ENCODE peak calls at places on chromosome 18, in ten cellular contexts. Z is PC-3, J is GM23338, L is mammary epithelial cell, H is GM12878, D is hepatocyte, O is fibroblast of lung, N is MM.1S, X is HCT116, A is GM23248. G is an unnamed sample.

GRCh38 chr18:35733419-35733818 is 151.9 kb downstream of the GALNT1 start:
- DNase-seq in Z (no peak), J (no peak), L (no peak), H (no peak), D (no peak), O (no peak), N (no peak), X (no peak), A (no peak), G (no peak)

GRCh38 chr18:22676423-22676822 is 256.7 kb upstream of the RBBP8 start:
- DNase-seq in Z (peak), J (no peak), L (peak), H (no peak), D (no peak), O (peak), N (no peak), X (no peak), A (peak), G (no peak)

GRCh38 chr18:32530947-32531651 is 60.4 kb upstream of the GAREM1 start:
- DNase-seq in Z (peak), J (no peak), L (peak), H (no peak), D (peak), O (peak), N (peak), X (no peak), A (peak), G (peak)

GRCh38 chr18:52499646-52500045 is 159.6 kb downstream of the DCC start:
- DNase-seq in Z (peak), J (no peak), L (no peak), H (no peak), D (peak), O (no peak), N (no peak), X (no peak), A (no peak), G (no peak)

GRCh38 chr18:58787750-58788149 is 76.9 kb upstream of the ZNF532 start:
- DNase-seq in Z (no peak), J (no peak), L (no peak), H (no peak), D (no peak), O (no peak), N (no peak), X (no peak), A (no peak), G (no peak)

GRCh38 chr18:79402977-79403722 is 7.4 kb downstream of the NFATC1 start:
- DNase-seq in Z (peak), J (no peak), L (peak), H (no peak), D (no peak), O (no peak), N (no peak), X (no peak), A (peak), G (no peak)

GRCh38 chr18:55097406-55098170 is 138.3 kb upstream of the CCDC68 start:
- DNase-seq in Z (no peak), J (no peak), L (no peak), H (no peak), D (peak), O (peak), N (no peak), X (no peak), A (peak), G (no peak)

GRCh38 chr18:29753379-29753778 is 1289.2 kb downstream of the DSC3 start:
- DNase-seq in Z (peak), J (no peak), L (peak), H (no peak), D (no peak), O (no peak), N (no peak), X (no peak), A (peak), G (no peak)

GRCh38 chr18:24278591-24278990 is 119.0 kb downstream of the OSBPL1A start:
- DNase-seq in Z (no peak), J (no peak), L (no peak), H (no peak), D (no peak), O (no peak), N (no peak), X (no peak), A (no peak), G (no peak)

GRCh38 chr18:69444221-69444620 is 43.5 kb downstream of the DOK6 start:
- DNase-seq in Z (no peak), J (no peak), L (no peak), H (no peak), D (no peak), O (peak), N (no peak), X (no peak), A (peak), G (no peak)

GRCh38 chr18:52747869-52748268 is 407.9 kb downstream of the DCC start:
- DNase-seq in Z (no peak), J (no peak), L (no peak), H (no peak), D (no peak), O (no peak), N (no peak), X (no peak), A (no peak), G (no peak)

GRCh38 chr18:6294119-6294784 is 120.5 kb downstream of the L3MBTL4 start:
- DNase-seq in Z (no peak), J (no peak), L (no peak), H (no peak), D (no peak), O (no peak), N (peak), X (no peak), A (no peak), G (no peak)

GRCh38 chr18:79613186-79613931 is 66.2 kb upstream of the CTDP1 start:
- DNase-seq in Z (no peak), J (no peak), L (no peak), H (no peak), D (no peak), O (no peak), N (no peak), X (no peak), A (no peak), G (no peak)

GRCh38 chr18:23137788-23138216 is 2.5 kb downstream of the CABLES1 start:
- DNase-seq in Z (no peak), J (no peak), L (no peak), H (no peak), D (no peak), O (no peak), N (peak), X (no peak), A (no peak), G (no peak)

GRCh38 chr18:8744656-8745055 is 39.3 kb downstream of the MTCL1 start:
- DNase-seq in Z (no peak), J (no peak), L (no peak), H (no peak), D (no peak), O (no peak), N (no peak), X (no peak), A (no peak), G (no peak)

GRCh38 chr18:8705941-8706544 is 687 bp downstream of the MTCL1 start:
- DNase-seq in Z (peak), J (peak), L (peak), H (no peak), D (peak), O (no peak), N (peak), X (no peak), A (peak), G (no peak)

GRCh38 chr18:13611058-13611615 is 115.2 kb downstream of the FAM210A start:
- DNase-seq in Z (no peak), J (peak), L (no peak), H (no peak), D (peak), O (peak), N (peak), X (no peak), A (peak), G (no peak)

GRCh38 chr18:79400091-79400590 is 4.4 kb downstream of the NFATC1 start:
- DNase-seq in Z (peak), J (no peak), L (no peak), H (no peak), D (peak), O (peak), N (peak), X (no peak), A (peak), G (no peak)

GRCh38 chr18:43277164-43277600 is at the start of gene SYT4:
- DNase-seq in Z (peak), J (peak), L (peak), H (no peak), D (peak), O (peak), N (no peak), X (no peak), A (peak), G (no peak)

GRCh38 chr18:32767400-32767799 is 5.4 kb downstream of the KLHL14 start:
- DNase-seq in Z (no peak), J (no peak), L (no peak), H (no peak), D (no peak), O (no peak), N (no peak), X (no peak), A (no peak), G (no peak)

GRCh38 chr18:79657342-79657996 is 22.1 kb upstream of the CTDP1 start:
- DNase-seq in Z (peak), J (peak), L (peak), H (no peak), D (no peak), O (no peak), N (no peak), X (no peak), A (no peak), G (no peak)

GRCh38 chr18:23539298-23539697 is 36.0 kb downstream of the RMC1 start:
- DNase-seq in Z (no peak), J (no peak), L (no peak), H (no peak), D (no peak), O (no peak), N (no peak), X (no peak), A (no peak), G (no peak)

GRCh38 chr18:13570216-13570615 is 156.1 kb downstream of the FAM210A start:
- DNase-seq in Z (no peak), J (no peak), L (no peak), H (no peak), D (no peak), O (no peak), N (no peak), X (no peak), A (no peak), G (no peak)

GRCh38 chr18:74947417-74947816 is 261.5 kb downstream of the PTGR3 start:
- DNase-seq in Z (no peak), J (peak), L (no peak), H (no peak), D (no peak), O (no peak), N (no peak), X (no peak), A (no peak), G (no peak)

GRCh38 chr18:74945774-74946545 is 263.0 kb downstream of the PTGR3 start:
- DNase-seq in Z (peak), J (no peak), L (no peak), H (no peak), D (no peak), O (no peak), N (no peak), X (no peak), A (peak), G (no peak)

GRCh38 chr18:74944676-74945075 is 264.3 kb downstream of the PTGR3 start:
- DNase-seq in Z (peak), J (no peak), L (no peak), H (no peak), D (no peak), O (no peak), N (no peak), X (no peak), A (no peak), G (no peak)

GRCh38 chr18:74947875-74948274 is 261.1 kb downstream of the PTGR3 start:
- DNase-seq in Z (no peak), J (peak), L (no peak), H (no peak), D (no peak), O (no peak), N (no peak), X (no peak), A (no peak), G (no peak)

DNA sequence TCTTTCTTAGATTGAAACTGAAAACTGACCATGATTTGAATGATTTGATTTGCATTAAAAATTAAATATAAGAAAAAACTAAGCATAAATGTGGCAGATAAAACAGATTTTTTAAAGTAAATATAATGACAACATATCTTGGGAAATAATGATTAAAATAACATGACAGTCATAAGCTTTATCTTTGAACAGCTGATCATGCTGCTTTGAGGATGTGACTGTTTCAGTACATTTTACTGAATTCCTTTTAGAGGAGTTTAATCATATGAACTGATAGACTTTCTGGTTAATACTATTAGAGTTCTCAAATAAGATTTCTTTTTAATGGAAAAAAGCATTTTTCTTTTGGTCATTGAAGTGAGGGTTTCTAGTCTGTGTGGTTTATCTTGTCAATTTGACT is 262.3 kb downstream of the PTGR3 start:
- DNase-seq in Z (peak), J (no peak), L (no peak), H (no peak), D (no peak), O (no peak), N (no peak), X (no peak), A (peak), G (no peak)
- H3K4me3 ChIP-seq in Z (no peak), J (no peak), L (no peak), H (no peak), D (no peak), O (no peak), N (no peak), X (no peak), A (no peak), G (no peak)

GRCh38 chr18:10131783-10132381 is 218.1 kb downstream of the VAPA start:
- DNase-seq in Z (no peak), J (peak), L (no peak), H (no peak), D (peak), O (no peak), N (no peak), X (no peak), A (peak), G (no peak)

GRCh38 chr18:10127721-10128120 is 213.9 kb downstream of the VAPA start:
- DNase-seq in Z (no peak), J (no peak), L (no peak), H (no peak), D (no peak), O (no peak), N (no peak), X (no peak), A (no peak), G (no peak)

GRCh38 chr18:10130626-10131025 is 216.8 kb downstream of the VAPA start:
- DNase-seq in Z (no peak), J (no peak), L (no peak), H (no peak), D (no peak), O (no peak), N (no peak), X (no peak), A (no peak), G (no peak)

GRCh38 chr18:10131036-10131774 is 217.4 kb downstream of the VAPA start:
- DNase-seq in Z (no peak), J (peak), L (no peak), H (no peak), D (peak), O (no peak), N (no peak), X (no peak), A (no peak), G (no peak)

GRCh38 chr18:10128906-10129305 is 215.1 kb downstream of the VAPA start:
- DNase-seq in Z (no peak), J (no peak), L (no peak), H (no peak), D (peak), O (no peak), N (no peak), X (no peak), A (peak), G (no peak)
- H2AFZ ChIP-seq in Z (no peak), J (no peak), L (no peak), H (no peak), D (no peak), O (no peak), N (no peak), X (no peak), A (no peak), G (no peak)

DNA sequence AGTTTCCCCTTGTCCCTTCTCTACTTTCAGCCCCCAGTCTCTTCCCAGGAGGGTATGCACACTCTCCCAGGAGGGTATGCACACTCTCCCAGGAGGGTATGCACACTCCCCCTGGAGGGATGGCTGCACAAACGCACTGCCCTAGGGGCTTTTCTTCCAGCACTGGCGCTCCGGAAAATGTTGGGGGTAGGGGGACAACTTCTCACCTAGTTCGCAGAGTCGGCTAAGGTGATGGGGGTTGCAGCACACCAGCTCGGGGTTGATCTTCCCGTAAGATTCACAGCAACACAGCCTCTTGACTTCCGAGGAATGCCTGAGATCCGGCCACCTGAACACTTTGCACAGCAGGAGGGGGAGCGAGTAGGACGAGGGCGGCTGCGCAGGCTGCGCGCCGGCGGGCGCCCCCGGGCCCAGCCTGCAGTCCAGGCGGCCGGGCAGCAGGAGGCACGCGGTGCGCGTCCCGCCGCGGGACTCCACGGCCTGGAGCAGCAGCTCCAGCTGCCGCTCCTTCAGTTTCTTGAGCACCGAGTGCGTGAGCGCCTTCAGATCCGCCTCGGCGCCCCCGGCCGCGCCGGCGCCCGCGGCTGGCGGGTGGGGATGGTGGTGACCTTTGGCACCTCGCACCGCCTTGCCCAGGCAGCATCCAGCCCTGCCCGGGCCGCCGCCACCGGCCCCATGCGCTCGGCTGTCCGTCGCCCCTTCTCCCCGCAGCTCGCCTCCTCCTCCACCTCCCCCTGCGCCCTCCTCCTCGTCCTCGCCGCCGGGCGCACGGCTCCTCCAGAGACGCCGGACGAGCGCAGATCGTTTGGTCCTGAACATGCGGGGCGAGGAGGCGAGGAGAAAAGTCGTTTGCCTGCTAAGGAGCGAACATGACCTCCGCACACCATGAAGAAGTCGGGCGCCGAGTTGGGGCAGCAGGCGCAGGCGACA is 894 bp downstream of the SMAD7 start:
- DNase-seq in Z (peak), J (peak), L (peak), H (no peak), D (peak), O (peak), N (peak), X (no peak), A (peak), G (no peak)
- TF ChIP-seq EZH2 in Z (no peak), J (no peak), L (no peak), H (no peak), D (no peak), O (no peak), N (no peak), X (peak), A (no peak), G (no peak)

GRCh38 chr18:62325806-62326645 is 916 bp downstream of the TNFRSF11A start:
- DNase-seq in Z (peak), J (peak), L (peak), H (no peak), D (no peak), O (peak), N (peak), X (no peak), A (peak), G (no peak)
- H3K4me3 ChIP-seq in Z (peak), J (peak), L (peak), H (peak), D (peak), O (peak), N (peak), X (peak), A (peak), G (peak)

DNA sequence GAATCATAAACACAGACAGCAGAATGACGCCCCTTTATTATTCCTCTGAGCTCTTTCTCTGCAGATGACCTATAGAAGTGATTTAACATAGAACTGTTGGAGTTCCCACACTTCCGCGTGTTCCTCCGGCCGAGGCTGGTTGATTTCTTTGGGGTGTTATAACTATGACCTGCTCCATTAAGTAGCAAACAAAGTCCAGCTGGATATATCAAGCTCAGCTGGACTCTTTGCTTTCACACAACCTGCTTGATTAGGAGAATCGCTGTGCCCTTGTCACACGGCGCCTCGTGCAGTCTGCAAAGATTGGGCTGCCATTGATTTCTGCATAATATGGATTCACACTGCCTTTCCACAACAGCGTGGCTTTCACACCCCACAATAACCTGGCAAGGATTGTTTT is 485.8 kb downstream of the TXNL1 start:
- DNase-seq in Z (no peak), J (no peak), L (no peak), H (no peak), D (no peak), O (no peak), N (no peak), X (no peak), A (no peak), G (no peak)
- H2AFZ ChIP-seq in Z (no peak), J (no peak), L (no peak), H (no peak), D (no peak), O (no peak), N (no peak), X (no peak), A (no peak), G (no peak)

GRCh38 chr18:77984178-77984577 is 734.5 kb downstream of the GALR1 start:
- DNase-seq in Z (no peak), J (no peak), L (no peak), H (no peak), D (no peak), O (no peak), N (no peak), X (no peak), A (no peak), G (no peak)

GRCh38 chr18:77984833-77985232 is 735.2 kb downstream of the GALR1 start:
- DNase-seq in Z (no peak), J (no peak), L (no peak), H (no peak), D (no peak), O (no peak), N (no peak), X (no peak), A (no peak), G (no peak)

GRCh38 chr18:77985486-77985885 is 735.8 kb downstream of the GALR1 start:
- DNase-seq in Z (no peak), J (no peak), L (no peak), H (no peak), D (no peak), O (no peak), N (no peak), X (no peak), A (no peak), G (no peak)

GRCh38 chr18:77981874-77982273 is 732.2 kb downstream of the GALR1 start:
- DNase-seq in Z (no peak), J (no peak), L (no peak), H (no peak), D (no peak), O (no peak), N (no peak), X (no peak), A (no peak), G (no peak)

GRCh38 chr18:77983270-77983669 is 733.6 kb downstream of the GALR1 start:
- DNase-seq in Z (no peak), J (no peak), L (no peak), H (no peak), D (no peak), O (no peak), N (no peak), X (no peak), A (no peak), G (no peak)
- TF ChIP-seq EZH2 in Z (no peak), J (no peak), L (no peak), H (no peak), D (no peak), O (no peak), N (no peak), X (no peak), A (no peak), G (no peak)

GRCh38 chr18:3384664-3385189 is 65.2 kb upstream of the TGIF1 start:
- DNase-seq in Z (peak), J (no peak), L (no peak), H (peak), D (no peak), O (no peak), N (no peak), X (no peak), A (no peak), G (no peak)
- H3K4me3 ChIP-seq in Z (no peak), J (no peak), L (no peak), H (no peak), D (no peak), O (no peak), N (no peak), X (no peak), A (no peak), G (no peak)